ENCODE peak calls at places on chromosomes 7 and 10, in four cellular contexts. V is HEK293T, C is K562, I is HepG2. P is an unnamed sample.

GRCh38 chr7:116330961-116331360 is 120.6 kb downstream of the TES start:
- DNase-seq in V (no peak), I (no peak), C (no peak), P (no peak)

GRCh38 chr7:39560398-39560797 is 5.8 kb upstream of the YAE1 start:
- DNase-seq in V (no peak), I (no peak), C (no peak), P (no peak)

GRCh38 chr7:157519798-157520244 is 183.0 kb downstream of the DNAJB6 start:
- DNase-seq in C (no peak), V (no peak), I (no peak), P (no peak)

GRCh38 chr7:156929789-156930539 is 19.5 kb upstream of the NOM1 start:
- DNase-seq in I (no peak), C (no peak), V (no peak), P (no peak)

GRCh38 chr7:34430456-34430855 is 227.6 kb upstream of the NPSR1 start:
- DNase-seq in C (no peak), I (peak), V (peak), P (peak)

GRCh38 chr7:74174606-74175082 is 488 bp downstream of the EIF4H start:
- DNase-seq in C (peak), V (peak), I (peak), P (peak)

GRCh38 chr7:1667566-1668485 is 2.3 kb upstream of the ELFN1 start:
- DNase-seq in C (peak), I (no peak), V (no peak), P (peak)

GRCh38 chr7:90111-91063 is 102.0 kb upstream of the FAM20C start:
- DNase-seq in C (no peak), I (no peak), V (no peak), P (no peak)

GRCh38 chr10:89702121-89702480 is 711 bp downstream of the KIF20B start:
- DNase-seq in V (peak), C (peak), I (peak), P (no peak)

GRCh38 chr7:68547181-68547580 is 1051.1 kb upstream of the AUTS2 start:
- DNase-seq in V (no peak), C (no peak), I (no peak), P (no peak)

GRCh38 chr10:121500591-121501341 is 97.5 kb downstream of the FGFR2 start:
- DNase-seq in V (peak), C (no peak), I (no peak), P (no peak)

GRCh38 chr10:121498071-121498470 is 100.2 kb downstream of the FGFR2 start:
- DNase-seq in I (no peak), V (no peak), C (no peak), P (peak)

GRCh38 chr10:121495719-121496118 is 102.5 kb downstream of the FGFR2 start:
- DNase-seq in I (no peak), C (no peak), V (no peak), P (no peak)

GRCh38 chr10:121494296-121494695 is 103.9 kb downstream of the FGFR2 start:
- DNase-seq in C (no peak), V (no peak), I (no peak), P (no peak)

GRCh38 chr10:121497513-121497912 is 100.7 kb downstream of the FGFR2 start:
- DNase-seq in C (no peak), V (no peak), I (no peak), P (no peak)
- TF ChIP-seq ELF4 in C (no peak), V (no peak), I (no peak), P (no peak)

DNA sequence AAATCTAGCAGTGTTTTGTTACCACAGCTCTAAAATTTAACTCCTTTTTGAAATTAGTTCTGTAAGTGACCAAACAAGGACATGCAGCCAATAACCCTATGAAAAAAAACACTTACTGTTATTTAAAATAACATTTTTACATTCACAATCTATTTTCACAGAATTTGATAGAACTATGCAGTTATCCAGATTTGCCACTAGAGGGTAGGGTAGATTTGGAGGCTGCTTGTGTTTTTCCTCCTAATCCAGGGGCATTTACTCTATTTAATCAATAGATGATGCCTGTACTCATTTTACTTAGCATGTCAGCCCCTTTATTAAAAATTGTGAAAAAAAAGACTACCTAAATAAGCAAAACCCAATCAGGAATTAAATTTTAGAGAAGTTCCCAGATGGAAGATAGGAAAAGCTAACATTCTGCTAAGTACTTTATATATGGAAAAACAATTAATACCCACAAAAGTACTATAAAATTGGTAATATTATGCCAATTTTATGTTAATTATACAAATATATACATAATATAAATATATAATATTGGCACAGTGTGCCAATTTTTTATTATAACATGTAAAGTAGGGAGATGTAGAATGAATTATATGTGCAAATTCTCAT is 18.1 kb upstream of the LIPK start:
- DNase-seq in I (peak), V (peak), C (peak), P (no peak)
- TF ChIP-seq SP1 in I (no peak), V (no peak), C (no peak), P (no peak)

DNA sequence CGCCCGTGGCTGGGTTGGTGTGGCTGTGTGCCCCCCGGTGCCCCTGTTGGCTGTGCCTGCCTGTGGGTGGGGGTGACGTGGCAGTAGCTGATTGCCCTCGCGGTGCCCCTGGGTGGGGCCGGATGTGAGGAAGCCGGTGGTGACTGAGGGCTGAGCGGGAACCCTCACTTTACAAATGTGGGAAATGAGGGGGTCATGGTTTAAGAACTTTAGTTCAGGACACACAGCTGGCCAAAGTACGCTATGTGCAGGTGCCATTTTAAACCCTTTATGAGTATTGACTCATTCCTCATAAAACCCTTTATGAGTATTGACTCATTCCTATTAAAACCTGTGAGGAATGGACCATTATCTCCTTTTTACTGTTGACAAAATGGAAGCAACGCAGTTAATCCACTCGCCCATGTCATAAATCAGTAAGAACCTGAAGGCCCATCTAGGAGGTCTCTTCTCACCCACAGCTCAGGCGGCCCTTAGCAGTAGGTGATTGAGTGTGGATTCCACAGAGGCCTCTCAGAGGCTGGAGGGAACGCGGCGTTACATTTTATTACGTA is 290.1 kb upstream of the COBL start:
- DNase-seq in I (no peak), C (no peak), V (peak), P (no peak)
- TF ChIP-seq ELF4 in I (no peak), C (no peak), V (no peak), P (no peak)

DNA sequence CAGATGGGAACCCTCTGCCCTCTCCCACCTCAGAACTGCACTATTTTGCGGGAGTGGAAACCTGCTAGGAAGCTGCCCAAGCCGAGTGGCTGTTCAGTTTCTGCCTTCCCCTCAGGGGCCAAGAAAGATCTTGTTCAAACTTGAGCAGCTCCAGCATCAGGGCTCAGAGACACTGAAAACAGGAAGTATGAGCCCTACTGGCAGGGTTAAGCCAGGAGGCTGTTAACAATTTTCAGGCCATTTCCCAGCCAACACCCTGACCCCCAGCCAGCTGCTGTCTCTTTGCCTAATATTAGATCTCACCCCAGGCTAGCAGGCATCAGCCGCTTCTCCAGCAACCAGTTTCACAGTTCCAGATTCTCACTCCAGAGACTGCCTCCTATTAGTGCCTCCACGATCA is 9.2 kb downstream of the PLAU start:
- DNase-seq in I (no peak), C (peak), V (no peak), P (no peak)
- TF ChIP-seq SP1 in I (no peak), C (no peak), V (no peak), P (no peak)

P was measured in WTC11.